ENCODE peak calls at places on chromosome 14, in eight cellular contexts. M is AG10803, C is left lung, B is ovary, L is epithelial cell of esophagus, I is fibroblast of lung, H is testis, J is kidney epithelial cell. N is an unnamed sample.

GRCh38 chr14:103143535-103143934 is 20.3 kb downstream of the TNFAIP2 start:
- DNase-seq in M (peak), C (no peak), B (no peak), L (peak), I (peak), H (no peak), J (no peak), N (no peak)

GRCh38 chr14:36820111-36820709 is 158.6 kb downstream of the PAX9 start:
- DNase-seq in M (no peak), C (no peak), B (no peak), L (peak), I (no peak), H (no peak), J (no peak), N (no peak)

GRCh38 chr14:71320734-71321555 is 413.7 kb downstream of the PCNX1 start:
- DNase-seq in M (peak), C (peak), B (peak), L (peak), I (peak), H (peak), J (no peak), N (peak)

GRCh38 chr14:68404652-68405183 is 388.1 kb downstream of the ZFP36L1 start:
- DNase-seq in M (no peak), C (no peak), B (no peak), L (peak), I (no peak), H (no peak), J (no peak), N (no peak)

GRCh38 chr14:64786296-64787149 is 82.3 kb downstream of the PLEKHG3 start:
- DNase-seq in M (peak), C (no peak), B (no peak), L (no peak), I (peak), H (no peak), J (no peak), N (no peak)

GRCh38 chr14:51638071-51638944 is 13.4 kb upstream of the FRMD6 start:
- DNase-seq in M (peak), C (no peak), B (no peak), L (no peak), I (no peak), H (peak), J (no peak), N (peak)

GRCh38 chr14:67285876-67286452 is 44.7 kb downstream of the PALS1 start:
- DNase-seq in M (peak), C (no peak), B (no peak), L (peak), I (peak), H (no peak), J (no peak), N (no peak)

GRCh38 chr14:77000340-77001235 is 27.9 kb downstream of the IRF2BPL start:
- DNase-seq in M (peak), C (no peak), B (peak), L (no peak), I (peak), H (peak), J (no peak), N (peak)

GRCh38 chr14:92513204-92513965 is at the start of gene RIN3:
- DNase-seq in M (peak), C (peak), B (peak), L (peak), I (peak), H (peak), J (no peak), N (peak)

GRCh38 chr14:22432348-22432976 is 156.6 kb downstream of the DAD1 start:
- DNase-seq in M (peak), C (no peak), B (no peak), L (peak), I (peak), H (peak), J (peak), N (peak)

GRCh38 chr14:80390911-80391310 is 179.6 kb upstream of the DIO2 start:
- DNase-seq in M (peak), C (no peak), B (no peak), L (peak), I (no peak), H (no peak), J (peak), N (no peak)

GRCh38 chr14:25049127-25049558 is 804 bp downstream of the STXBP6 start:
- DNase-seq in M (peak), C (no peak), B (no peak), L (no peak), I (peak), H (no peak), J (no peak), N (no peak)

GRCh38 chr14:55131782-55132181 is 2.7 kb downstream of the LGALS3 start:
- DNase-seq in M (peak), C (no peak), B (no peak), L (no peak), I (no peak), H (no peak), J (no peak), N (no peak)

GRCh38 chr14:26088260-26088659 is 509.6 kb downstream of the NOVA1 start:
- DNase-seq in M (no peak), C (no peak), B (no peak), L (no peak), I (no peak), H (no peak), J (no peak), N (no peak)

GRCh38 chr14:29926701-29927595 is 699 bp downstream of the PRKD1 start:
- DNase-seq in M (peak), C (peak), B (peak), L (peak), I (peak), H (peak), J (no peak), N (peak)

GRCh38 chr14:104864267-104865068 is 600 bp upstream of the CEP170B start:
- DNase-seq in M (no peak), C (peak), B (peak), L (peak), I (no peak), H (no peak), J (no peak), N (peak)

GRCh38 chr14:105138021-105138541 is 30.5 kb downstream of the JAG2 start:
- DNase-seq in M (no peak), C (no peak), B (no peak), L (no peak), I (no peak), H (no peak), J (no peak), N (peak)

GRCh38 chr14:91402278-91403068 is 15.1 kb downstream of the CCDC88C start:
- DNase-seq in M (no peak), C (no peak), B (no peak), L (no peak), I (peak), H (peak), J (no peak), N (no peak)

GRCh38 chr14:91315844-91316267 is 71.4 kb upstream of the GPR68 start:
- DNase-seq in M (no peak), C (no peak), B (no peak), L (no peak), I (no peak), H (no peak), J (no peak), N (no peak)

GRCh38 chr14:81392976-81393643 is 7.0 kb downstream of the STON2 start:
- DNase-seq in M (no peak), C (no peak), B (no peak), L (no peak), I (no peak), H (no peak), J (no peak), N (no peak)

GRCh38 chr14:87131879-87132278 is 861.1 kb downstream of the GALC start:
- DNase-seq in M (peak), C (no peak), B (no peak), L (peak), I (peak), H (no peak), J (peak), N (no peak)

GRCh38 chr14:100619382-100620305 is 32.4 kb upstream of the BEGAIN start:
- DNase-seq in M (no peak), C (no peak), B (no peak), L (no peak), I (no peak), H (no peak), J (no peak), N (peak)

GRCh38 chr14:90795744-90796143 is 20.5 kb downstream of the TTC7B start:
- DNase-seq in M (peak), C (no peak), B (no peak), L (peak), I (peak), H (no peak), J (peak), N (no peak)

GRCh38 chr14:85528882-85529585 is 910 bp upstream of the FLRT2 start:
- DNase-seq in M (peak), C (no peak), B (peak), L (peak), I (peak), H (peak), J (no peak), N (no peak)

GRCh38 chr14:89137514-89138163 is 279.4 kb downstream of the FOXN3 start:
- DNase-seq in M (peak), C (peak), B (no peak), L (peak), I (peak), H (no peak), J (peak), N (peak)

GRCh38 chr14:105192866-105193731 is 12.0 kb upstream of the NUDT14 start:
- DNase-seq in M (no peak), C (no peak), B (no peak), L (peak), I (no peak), H (no peak), J (no peak), N (no peak)

GRCh38 chr14:89368490-89369477 is 48.2 kb downstream of the FOXN3 start:
- DNase-seq in M (no peak), C (peak), B (no peak), L (no peak), I (no peak), H (no peak), J (no peak), N (no peak)

GRCh38 chr14:22339277-22339676 is 249.7 kb downstream of the DAD1 start:
- DNase-seq in M (peak), C (peak), B (peak), L (no peak), I (peak), H (peak), J (no peak), N (peak)

GRCh38 chr14:51304956-51305355 is 64.9 kb downstream of the TMX1 start:
- DNase-seq in M (peak), C (no peak), B (no peak), L (peak), I (peak), H (no peak), J (peak), N (no peak)

GRCh38 chr14:92649934-92650545 is 98.4 kb downstream of the LGMN start:
- DNase-seq in M (peak), C (peak), B (peak), L (peak), I (peak), H (peak), J (no peak), N (peak)

GRCh38 chr14:33307691-33308369 is 369.2 kb downstream of the NPAS3 start:
- DNase-seq in M (peak), C (peak), B (peak), L (no peak), I (peak), H (peak), J (no peak), N (peak)

GRCh38 chr14:55780156-55780946 is 200.3 kb downstream of the KTN1 start:
- DNase-seq in M (peak), C (peak), B (no peak), L (peak), I (peak), H (peak), J (peak), N (peak)

GRCh38 chr14:39368261-39368959 is 63.8 kb downstream of the FBXO33 start:
- DNase-seq in M (peak), C (no peak), B (peak), L (peak), I (peak), H (peak), J (no peak), N (no peak)

GRCh38 chr14:53764846-53765245 is 191.8 kb downstream of the BMP4 start:
- DNase-seq in M (no peak), C (no peak), B (no peak), L (no peak), I (no peak), H (no peak), J (no peak), N (no peak)

GRCh38 chr14:35285168-35285990 is 6.8 kb upstream of the PSMA6 start:
- DNase-seq in M (peak), C (no peak), B (no peak), L (peak), I (no peak), H (no peak), J (no peak), N (no peak)

GRCh38 chr14:35285991-35286564 is 6.1 kb upstream of the PSMA6 start:
- DNase-seq in M (no peak), C (no peak), B (no peak), L (no peak), I (no peak), H (no peak), J (no peak), N (no peak)

GRCh38 chr14:35287481-35288013 is 4.6 kb upstream of the PSMA6 start:
- DNase-seq in M (no peak), C (no peak), B (no peak), L (peak), I (no peak), H (no peak), J (no peak), N (no peak)

GRCh38 chr14:35289623-35290022 is 2.6 kb upstream of the PSMA6 start:
- DNase-seq in M (no peak), C (no peak), B (no peak), L (no peak), I (no peak), H (no peak), J (no peak), N (no peak)

DNA sequence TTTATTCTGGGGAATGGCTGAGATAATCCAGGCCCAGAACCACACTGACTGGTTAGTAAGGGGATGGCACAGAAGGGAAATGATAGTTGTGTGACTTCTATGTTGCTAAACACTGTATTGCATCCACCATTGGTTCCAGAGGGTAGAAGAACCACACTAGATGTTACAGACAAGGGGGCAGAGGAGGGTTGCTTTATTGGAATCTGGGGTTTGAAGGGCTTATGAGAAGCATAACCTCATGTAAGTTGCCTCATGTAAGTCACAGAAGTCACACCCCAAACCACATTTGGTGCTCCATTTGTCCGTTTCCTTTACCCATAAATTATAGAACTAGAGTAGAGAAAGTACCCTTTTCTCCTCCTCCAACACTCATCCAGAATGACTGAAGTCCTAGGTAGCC is 5.5 kb upstream of the PSMA6 start:
- DNase-seq in M (no peak), C (no peak), B (no peak), L (no peak), I (no peak), H (no peak), J (no peak), N (no peak)
- TF ChIP-seq CTCF in M (no peak), C (no peak), B (no peak), L (no peak), I (no peak), H (no peak), J (no peak), N (no peak)

GRCh38 chr14:94109915-94110250 is 653 bp upstream of the IFI27 start:
- DNase-seq in M (no peak), C (no peak), B (no peak), L (no peak), I (no peak), H (no peak), J (no peak), N (no peak)
- H3K4me3 ChIP-seq in M (no peak), C (no peak), B (no peak), L (no peak), I (no peak), H (no peak), J (no peak), N (no peak)

DNA sequence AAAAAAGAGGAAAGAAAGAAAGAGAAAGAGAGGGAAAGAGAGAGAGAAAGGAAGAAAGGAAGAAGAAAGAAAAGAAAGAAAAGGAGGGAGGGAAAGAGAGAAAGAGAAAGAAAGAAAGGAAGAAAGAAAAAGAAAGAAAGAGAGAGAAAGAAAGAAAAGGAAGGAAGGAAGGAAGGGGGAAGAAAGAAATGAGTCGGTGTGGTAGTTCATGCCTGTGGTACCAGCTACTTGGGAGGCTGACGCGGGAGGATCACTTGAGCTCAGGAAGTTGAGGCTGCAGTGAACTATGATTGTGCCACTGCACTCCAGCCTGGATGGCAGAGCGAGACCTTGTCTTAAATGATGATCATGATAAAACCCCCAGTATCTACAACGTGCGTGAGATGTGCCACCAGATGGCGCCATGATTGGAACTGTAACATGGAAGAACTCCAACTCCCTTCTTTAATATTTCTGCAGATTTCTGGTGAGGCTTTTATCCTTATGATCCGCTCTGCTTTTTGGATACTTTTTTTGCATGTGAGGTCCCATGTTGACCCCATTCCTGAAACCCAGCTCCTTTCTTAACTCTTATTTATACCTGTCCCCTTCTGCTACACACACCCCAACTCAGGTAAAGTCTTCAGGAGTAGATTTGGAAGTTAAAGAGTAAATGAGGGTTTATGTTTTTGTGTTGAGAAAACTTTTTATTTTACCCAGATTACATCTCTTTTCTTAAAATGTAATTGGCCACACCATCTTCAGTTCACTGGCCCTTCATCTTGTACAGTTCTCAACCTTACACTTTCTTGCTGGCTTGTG is 25.6 kb downstream of the RNASE10 start:
- DNase-seq in M (peak), C (peak), B (peak), L (peak), I (peak), H (peak), J (peak), N (peak)
- TF ChIP-seq CTCF in M (peak), C (peak), B (no peak), L (peak), I (peak), H (peak), J (peak), N (peak)

DNA sequence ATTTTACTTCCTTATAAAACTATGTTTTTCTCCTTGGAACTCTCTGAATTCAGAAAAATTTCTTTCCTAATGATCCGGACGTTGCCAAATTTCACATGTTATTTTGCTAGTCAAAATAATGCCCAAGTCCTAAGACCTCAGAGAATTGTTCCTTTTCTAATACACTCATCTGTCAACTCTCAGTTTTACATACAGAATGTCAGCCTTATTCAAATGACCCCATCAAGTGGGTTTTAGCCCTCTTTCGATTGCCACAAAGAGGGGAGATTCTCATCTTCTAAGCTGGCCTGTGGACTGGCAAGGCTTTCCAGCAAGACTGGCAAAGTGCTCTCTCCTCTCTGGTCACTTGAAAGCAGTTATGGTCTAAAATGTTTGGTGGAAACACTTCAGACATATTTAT is 99.3 kb upstream of the GPHB5 start:
- DNase-seq in M (no peak), C (no peak), B (no peak), L (no peak), I (no peak), H (no peak), J (no peak), N (no peak)
- H3K4me3 ChIP-seq in M (no peak), C (no peak), B (no peak), L (no peak), I (no peak), H (no peak), J (no peak), N (no peak)

GRCh38 chr14:97976861-97977260 is 1179.7 kb downstream of the VRK1 start:
- DNase-seq in M (peak), C (peak), B (no peak), L (no peak), I (no peak), H (no peak), J (no peak), N (no peak)

GRCh38 chr14:97975960-97976359 is 1178.8 kb downstream of the VRK1 start:
- DNase-seq in M (no peak), C (no peak), B (no peak), L (no peak), I (no peak), H (no peak), J (no peak), N (no peak)

GRCh38 chr14:97977711-97978261 is 1180.6 kb downstream of the VRK1 start:
- DNase-seq in M (peak), C (peak), B (peak), L (peak), I (peak), H (peak), J (no peak), N (peak)

GRCh38 chr14:97978336-97978735 is 1181.2 kb downstream of the VRK1 start:
- DNase-seq in M (peak), C (peak), B (peak), L (peak), I (peak), H (peak), J (peak), N (peak)
- TF ChIP-seq CTCF in M (peak), C (peak), B (no peak), L (peak), I (no peak), H (peak), J (peak), N (peak)

N was measured in tibial artery.